ENCODE peak calls at places on chromosomes 1 and 21, in seven cellular contexts. W, G, P, Z, N, X and A are unnamed samples.

GRCh38 chr21:45405819-45406762 is 1.1 kb downstream of the COL18A1 start:
- DNase-seq in P (peak; percentile 44), N (peak; percentile 63), Z (peak; percentile 45), X (peak; percentile 33), W (peak; percentile 70), G (peak; percentile 68), A (no peak)

GRCh38 chr1:10387611-10388386 is 11.1 kb upstream of the PGD start:
- DNase-seq in X (peak; percentile 14), P (peak; percentile 82), G (peak; percentile 72), Z (peak; percentile 69), W (no peak), N (peak; percentile 63), A (peak; percentile 42)

GRCh38 chr1:212135166-212135565 is 99.6 kb downstream of the DTL start:
- DNase-seq in W (no peak), Z (no peak), G (no peak), P (no peak), N (no peak), X (no peak), A (no peak)

GRCh38 chr1:60637651-60638050 is 444.7 kb upstream of the NFIA start:
- DNase-seq in W (no peak), N (no peak), P (no peak), Z (peak; percentile 12), X (peak; percentile 22), G (no peak), A (peak; percentile 28)

GRCh38 chr21:17045214-17045835 is 467.5 kb upstream of the CXADR start:
- DNase-seq in P (peak; percentile 15), N (no peak), Z (peak; percentile 64), W (no peak), X (no peak), G (peak; percentile 27), A (peak; percentile 45)

GRCh38 chr1:4054957-4055676 is 155.0 kb upstream of the C1orf174 start:
- DNase-seq in Z (no peak), X (no peak), G (no peak), W (no peak), P (no peak), N (no peak), A (no peak)

GRCh38 chr1:86245566-86246190 is 89.1 kb upstream of the COL24A1 start:
- DNase-seq in G (peak; percentile 66), W (no peak), X (no peak), Z (no peak), P (no peak), N (no peak), A (peak; percentile 38)

GRCh38 chr1:160375788-160376524 is 9.1 kb downstream of the NHLH1 start:
- DNase-seq in G (peak; percentile 47), Z (peak; percentile 37), P (no peak), W (no peak), N (peak; percentile 33), X (no peak), A (no peak)

GRCh38 chr1:153509729-153510354 is 25.9 kb downstream of the S100A6 start:
- DNase-seq in G (no peak), N (no peak), W (no peak), P (no peak), Z (peak; percentile 30), X (no peak), A (peak; percentile 77)

GRCh38 chr1:171292799-171293198 is 21.2 kb upstream of the FMO4 start:
- DNase-seq in G (peak; percentile 24), X (no peak), N (no peak), Z (no peak), P (peak; percentile 2), W (no peak), A (no peak)

GRCh38 chr1:16204216-16204615 is 8.2 kb downstream of the ARHGEF19 start:
- DNase-seq in P (no peak), N (no peak), Z (no peak), X (no peak), W (no peak), G (no peak), A (no peak)

GRCh38 chr21:29610960-29611359 is 312.2 kb downstream of the BACH1 start:
- DNase-seq in X (no peak), P (no peak), G (no peak), N (no peak), Z (peak; percentile 43), W (no peak), A (peak; percentile 30)

GRCh38 chr1:229135773-229136172 is 135.1 kb upstream of the RAB4A start:
- DNase-seq in Z (no peak), X (no peak), G (no peak), N (no peak), W (no peak), P (no peak), A (no peak)

GRCh38 chr1:150612014-150612345 is 17.4 kb downstream of the ENSA start:
- DNase-seq in G (no peak), N (no peak), X (no peak), P (no peak), Z (no peak), W (no peak), A (no peak)

GRCh38 chr1:31458287-31458896 is 45.4 kb downstream of the SERINC2 start:
- DNase-seq in G (no peak), W (no peak), Z (no peak), N (no peak), X (no peak), P (no peak), A (no peak)

GRCh38 chr1:31460027-31460426 is 47.0 kb downstream of the SERINC2 start:
- DNase-seq in Z (peak; percentile 49), N (no peak), G (peak; percentile 10), X (no peak), W (no peak), P (peak; percentile 28), A (no peak)
- TF ChIP-seq CTCF in Z (peak; percentile 39), N (no peak), G (no peak), X (no peak), W (no peak), P (peak; percentile 43), A (peak; percentile 45)

DNA sequence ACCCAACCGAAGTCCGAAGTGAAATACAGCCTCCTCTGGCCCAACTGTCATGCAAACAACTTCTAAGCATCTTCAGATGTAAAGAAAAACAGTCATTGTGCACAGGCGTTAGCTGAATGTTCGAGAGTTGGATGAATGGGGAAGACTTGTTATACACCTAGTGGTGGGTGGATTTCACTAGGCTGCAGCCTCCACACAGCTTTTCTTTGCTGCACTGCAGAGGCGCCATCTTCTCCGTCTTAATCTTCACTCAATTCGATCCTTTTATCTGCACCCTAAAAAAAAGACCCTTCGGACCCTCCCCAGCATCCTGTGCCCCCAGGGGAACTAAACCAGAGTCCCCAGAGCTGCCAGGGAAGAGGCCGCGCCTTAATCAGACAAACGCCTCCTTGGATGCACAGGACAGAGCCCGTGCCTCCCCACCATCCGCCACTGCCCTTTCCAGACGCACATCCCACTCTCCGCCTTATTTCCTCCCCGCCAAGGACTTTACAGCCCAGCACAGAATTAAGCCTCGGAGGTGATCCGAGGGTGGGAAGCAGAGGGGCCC is 1.4 kb downstream of the APP start:
- DNase-seq in W (no peak), G (peak; percentile 72), P (peak; percentile 71), N (no peak), Z (peak; percentile 88), X (peak; percentile 55), A (peak; percentile 69)
- TF ChIP-seq CTCF in W (peak; percentile 30), G (peak; percentile 44), P (peak; percentile 38), N (no peak), Z (peak; percentile 74), X (peak; percentile 36), A (no peak)

GRCh38 chr21:26946744-26947446 is 20.0 kb downstream of the ADAMTS5 start:
- DNase-seq in X (no peak), P (no peak), W (no peak), Z (no peak), G (no peak), N (no peak), A (no peak)
- TF ChIP-seq CTCF in X (no peak), P (no peak), W (no peak), Z (no peak), G (no peak), N (no peak), A (no peak)

GRCh38 chr1:226698659-226699058 is 40.4 kb downstream of the ITPKB start:
- DNase-seq in P (no peak), W (no peak), G (no peak), Z (no peak), N (no peak), X (no peak), A (no peak)
- TF ChIP-seq CTCF in P (no peak), W (no peak), G (no peak), Z (no peak), N (no peak), X (no peak), A (no peak)

GRCh38 chr1:31879981-31880608 is 58.1 kb downstream of the PTP4A2 start:
- DNase-seq in P (no peak), N (no peak), W (no peak), X (no peak), G (no peak), Z (no peak), A (no peak)

GRCh38 chr1:31883357-31883942 is 54.7 kb downstream of the PTP4A2 start:
- DNase-seq in P (no peak), W (no peak), Z (no peak), G (no peak), X (no peak), N (no peak), A (no peak)

GRCh38 chr1:31878018-31878417 is 60.1 kb downstream of the PTP4A2 start:
- DNase-seq in G (no peak), N (no peak), X (no peak), W (no peak), Z (peak; percentile 12), P (no peak), A (no peak)

GRCh38 chr1:31881698-31882000 is 56.5 kb downstream of the PTP4A2 start:
- DNase-seq in Z (peak; percentile 44), W (no peak), P (peak; percentile 16), N (no peak), G (peak; percentile 8), X (no peak), A (no peak)

DNA sequence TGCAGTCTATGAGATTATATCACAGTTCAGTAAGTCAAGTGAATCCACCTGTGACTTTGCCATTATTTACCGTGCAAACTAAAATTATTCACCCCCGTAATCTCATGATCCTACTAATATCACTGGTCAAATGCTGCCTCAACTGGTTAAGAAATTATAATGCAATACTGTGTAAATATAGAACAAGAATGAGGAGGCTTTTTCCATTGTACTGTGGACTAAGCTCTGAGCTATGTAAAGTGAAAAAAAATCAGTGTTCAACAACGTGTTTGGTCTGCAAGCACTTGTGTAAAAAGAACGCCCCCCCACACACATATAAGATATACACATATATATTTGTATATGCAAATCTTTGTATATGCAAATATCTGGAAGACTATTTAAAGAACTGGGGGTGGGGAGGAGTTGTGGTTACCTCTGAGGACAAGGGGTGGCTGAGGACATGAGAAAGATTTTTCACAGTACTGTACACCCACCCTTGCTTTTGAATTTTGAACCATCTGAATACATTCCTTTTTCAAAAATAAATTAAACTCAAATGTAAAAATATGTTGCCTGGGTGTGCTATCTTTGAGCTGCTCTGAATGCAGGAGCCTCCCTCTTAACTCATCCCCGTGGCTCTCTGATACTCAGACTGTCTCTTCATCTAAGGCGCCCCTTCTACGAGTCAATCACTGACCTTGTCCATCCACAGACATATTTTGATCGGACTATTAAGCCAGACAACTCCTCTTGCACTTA is 57.0 kb downstream of the PTP4A2 start:
- DNase-seq in X (no peak), G (no peak), W (no peak), N (no peak), Z (no peak), P (peak; percentile 12), A (no peak)
- TF ChIP-seq CTCF in X (no peak), G (no peak), W (no peak), N (no peak), Z (no peak), P (no peak), A (no peak)